ENCODE peak calls at places on chromosomes 12 and 14, in seven cellular contexts. E, G, J, C, V, X and M are unnamed samples.

GRCh38 chr12:94225924-94226630 is 77.7 kb downstream of the PLXNC1 start:
- DNase-seq in E (no peak), G (no peak), J (no peak), C (no peak), V (no peak), X (no peak), M (no peak)

GRCh38 chr12:56941299-56942017 is 7.2 kb upstream of the SDR9C7 start:
- DNase-seq in E (no peak), G (no peak), J (no peak), C (no peak), V (no peak), X (no peak), M (peak)

GRCh38 chr12:101939856-101940265 is 62.5 kb downstream of the DRAM1 start:
- DNase-seq in E (no peak), G (peak), J (peak), C (peak), V (peak), X (peak), M (no peak)

GRCh38 chr14:51676549-51676948 is 24.8 kb downstream of the FRMD6 start:
- DNase-seq in E (no peak), G (no peak), J (no peak), C (no peak), V (no peak), X (no peak), M (no peak)

GRCh38 chr12:25761356-25761755 is 197.1 kb upstream of the RASSF8 start:
- DNase-seq in E (no peak), G (no peak), J (no peak), C (no peak), V (no peak), X (no peak), M (no peak)

GRCh38 chr14:30559638-30560071 is 697 bp downstream of the G2E3 start:
- DNase-seq in E (no peak), G (no peak), J (no peak), C (no peak), V (no peak), X (no peak), M (no peak)

GRCh38 chr12:66813137-66813867 is 134.4 kb upstream of the GRIP1 start:
- DNase-seq in E (no peak), G (no peak), J (peak), C (no peak), V (no peak), X (no peak), M (no peak)

GRCh38 chr12:122309564-122310121 is 43.3 kb upstream of the VPS33A start:
- DNase-seq in E (no peak), G (no peak), J (no peak), C (no peak), V (no peak), X (no peak), M (no peak)

GRCh38 chr14:71242237-71242748 is 335.0 kb downstream of the PCNX1 start:
- DNase-seq in E (no peak), G (peak), J (no peak), C (no peak), V (no peak), X (no peak), M (no peak)

GRCh38 chr14:100018482-100018881 is 46.7 kb upstream of the EVL start:
- DNase-seq in E (no peak), G (peak), J (no peak), C (no peak), V (no peak), X (no peak), M (no peak)

GRCh38 chr14:106286697-106287290 is 760.4 kb downstream of the TMEM121 start:
- DNase-seq in E (no peak), G (no peak), J (peak), C (no peak), V (no peak), X (no peak), M (no peak)

GRCh38 chr14:93137864-93138263 is 22.1 kb upstream of the ITPK1 start:
- DNase-seq in E (no peak), G (peak), J (no peak), C (no peak), V (peak), X (peak), M (no peak)

GRCh38 chr12:74412607-74413230 is 124.9 kb upstream of the ATXN7L3B start:
- DNase-seq in E (no peak), G (no peak), J (no peak), C (no peak), V (no peak), X (no peak), M (no peak)

GRCh38 chr14:73426877-73427276 is 31.5 kb downstream of the NUMB start:
- DNase-seq in E (no peak), G (no peak), J (no peak), C (no peak), V (no peak), X (no peak), M (no peak)

GRCh38 chr14:73427516-73428264 is 30.7 kb downstream of the NUMB start:
- DNase-seq in E (no peak), G (no peak), J (no peak), C (no peak), V (no peak), X (no peak), M (no peak)

GRCh38 chr14:73418227-73418626 is 40.1 kb downstream of the NUMB start:
- DNase-seq in E (no peak), G (no peak), J (no peak), C (no peak), V (no peak), X (no peak), M (no peak)

GRCh38 chr14:73424453-73424852 is 33.9 kb downstream of the NUMB start:
- DNase-seq in E (no peak), G (no peak), J (no peak), C (no peak), V (no peak), X (no peak), M (no peak)

GRCh38 chr14:73422515-73422914 is 35.8 kb downstream of the NUMB start:
- DNase-seq in E (no peak), G (no peak), J (no peak), C (no peak), V (no peak), X (no peak), M (no peak)
- H3K27ac ChIP-seq in E (no peak), G (no peak), J (no peak), C (no peak), V (no peak), X (no peak), M (no peak)

GRCh38 chr14:101980700-101981099 is 16.3 kb downstream of the DYNC1H1 start:
- DNase-seq in E (no peak), G (peak), J (no peak), C (no peak), V (no peak), X (peak), M (peak)
- H3K27ac ChIP-seq in E (no peak), G (peak), J (no peak), C (no peak), V (no peak), X (peak), M (peak)

GRCh38 chr14:89484445-89484844 is 67.4 kb upstream of the FOXN3 start:
- DNase-seq in E (no peak), G (no peak), J (no peak), C (no peak), V (no peak), X (no peak), M (no peak)
- H3K27ac ChIP-seq in E (no peak), G (no peak), J (no peak), C (no peak), V (no peak), X (no peak), M (no peak)

GRCh38 chr12:130511285-130511684 is 173.6 kb downstream of the PIWIL1 start:
- DNase-seq in E (no peak), G (no peak), J (no peak), C (no peak), V (no peak), X (no peak), M (no peak)
- H3K27ac ChIP-seq in E (no peak), G (no peak), J (no peak), C (no peak), V (no peak), X (no peak), M (no peak)

GRCh38 chr12:111410229-111411186 is 4.8 kb downstream of the SH2B3 start:
- DNase-seq in E (no peak), G (no peak), J (no peak), C (no peak), V (peak), X (no peak), M (no peak)
- H3K27ac ChIP-seq in E (peak), G (peak), J (peak), C (peak), V (peak), X (peak), M (peak)